ENCODE peak calls at places on chromosomes 7 and 10, in six cellular contexts. A is left lung; G is dorsolateral prefrontal cortex; S is hepatocyte; I is CD4-positive, alpha-beta memory T cell; N is CD4-positive, alpha-beta T cell. K is an unnamed sample.

GRCh38 chr7:132666076-132666775 is 90.0 kb upstream of the PLXNA4 start:
- DNase-seq in A (no peak), G (no peak), S (no peak), I (peak; percentile 27), N (no peak), K (no peak)

GRCh38 chr10:683448-684071 is 5.9 kb downstream of the DIP2C start:
- DNase-seq in A (peak; percentile 33), G (peak; percentile 71), S (peak; percentile 50), I (no peak), N (no peak), K (peak; percentile 35)

GRCh38 chr7:12229046-12229445 is 18.0 kb downstream of the TMEM106B start:
- DNase-seq in A (no peak), G (no peak), S (no peak), I (no peak), N (no peak), K (no peak)

GRCh38 chr7:106178593-106179134 is 66.6 kb upstream of the SYPL1 start:
- DNase-seq in A (no peak), G (no peak), S (peak; percentile 18), I (no peak), N (no peak), K (no peak)

GRCh38 chr7:142897691-142898090 is 12.1 kb upstream of the TRPV6 start:
- DNase-seq in A (no peak), G (no peak), S (no peak), I (no peak), N (no peak), K (no peak)

GRCh38 chr10:17059197-17059688 is 70.4 kb downstream of the CUBN start:
- DNase-seq in A (no peak), G (no peak), S (no peak), I (no peak), N (no peak), K (no peak)

GRCh38 chr10:58704226-58705200 is 191.8 kb downstream of the BICC1 start:
- DNase-seq in A (no peak), G (no peak), S (no peak), I (no peak), N (no peak), K (no peak)

GRCh38 chr10:58740620-58741369 is 228.1 kb downstream of the BICC1 start:
- DNase-seq in A (no peak), G (no peak), S (no peak), I (no peak), N (no peak), K (no peak)

GRCh38 chr10:73209705-73210104 is 37.4 kb downstream of the DNAJC9 start:
- DNase-seq in A (no peak), G (no peak), S (no peak), I (no peak), N (no peak), K (no peak)

GRCh38 chr10:131961777-131962450 is 19.8 kb downstream of the BNIP3 start:
- DNase-seq in A (no peak), G (no peak), S (no peak), I (no peak), N (no peak), K (no peak)

GRCh38 chr7:142855756-142856564 is 1.1 kb downstream of the EPHB6 start:
- DNase-seq in A (peak; percentile 79), G (no peak), S (no peak), I (no peak), N (no peak), K (no peak)

GRCh38 chr10:2980116-2980515 is 87.2 kb upstream of the PFKP start:
- DNase-seq in A (no peak), G (no peak), S (no peak), I (no peak), N (no peak), K (no peak)

GRCh38 chr10:9621216-9621615 is 1396.5 kb upstream of the CELF2 start:
- DNase-seq in A (no peak), G (no peak), S (peak; percentile 13), I (no peak), N (no peak), K (no peak)

GRCh38 chr7:108118959-108119358 is 11.2 kb downstream of the LAMB4 start:
- DNase-seq in A (no peak), G (no peak), S (no peak), I (no peak), N (no peak), K (no peak)

GRCh38 chr7:116802144-116802747 is 60.1 kb upstream of the CAPZA2 start:
- DNase-seq in A (no peak), G (no peak), S (no peak), I (no peak), N (no peak), K (no peak)

GRCh38 chr10:48792687-48793096 is 108.0 kb downstream of the WDFY4 start:
- DNase-seq in A (no peak), G (peak; percentile 38), S (no peak), I (no peak), N (no peak), K (no peak)

GRCh38 chr7:129605960-129606644 is 5.4 kb upstream of the NRF1 start:
- DNase-seq in A (no peak), G (no peak), S (no peak), I (no peak), N (no peak), K (no peak)

GRCh38 chr10:126201603-126202002 is 186.7 kb downstream of the ADAM12 start:
- DNase-seq in A (no peak), G (no peak), S (no peak), I (no peak), N (no peak), K (no peak)

GRCh38 chr7:64951250-64951848 is 39.5 kb downstream of the ZNF117 start:
- DNase-seq in A (no peak), G (no peak), S (peak; percentile 57), I (peak; percentile 42), N (no peak), K (no peak)

DNA sequence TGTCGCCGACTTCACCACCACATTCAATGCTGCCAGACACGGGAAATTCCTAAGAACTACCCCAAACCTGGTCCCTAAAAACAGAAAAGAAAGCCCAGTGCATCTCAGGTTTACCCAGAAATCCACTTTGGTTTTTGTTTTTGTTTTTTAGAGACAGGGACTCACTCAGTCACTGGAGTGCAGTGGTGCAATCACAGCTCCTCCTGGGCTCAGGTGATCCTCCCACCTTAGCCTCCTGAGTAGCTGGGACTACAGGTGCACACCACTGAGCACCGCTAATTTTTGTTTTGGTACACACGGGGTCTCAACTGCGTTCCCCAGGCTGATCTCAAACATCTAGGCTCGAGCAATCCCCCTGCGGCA is 22.8 kb downstream of the MAD1L1 start:
- DNase-seq in A (no peak), G (no peak), S (no peak), I (no peak), N (no peak), K (no peak)
- H3K27ac ChIP-seq in A (no peak overlapping the region), G (no peak overlapping the region), S (no peak overlapping the region), I (no peak overlapping the region), N (no peak overlapping the region), K (no peak overlapping the region)

GRCh38 chr7:156419782-156420181 is 220.8 kb upstream of the RNF32 start:
- DNase-seq in A (no peak), G (no peak), S (no peak), I (no peak), N (no peak), K (no peak)
- H3K27ac ChIP-seq in A (no peak overlapping the region), G (no peak overlapping the region), S (no peak overlapping the region), I (no peak overlapping the region), N (no peak overlapping the region), K (no peak overlapping the region)

DNA sequence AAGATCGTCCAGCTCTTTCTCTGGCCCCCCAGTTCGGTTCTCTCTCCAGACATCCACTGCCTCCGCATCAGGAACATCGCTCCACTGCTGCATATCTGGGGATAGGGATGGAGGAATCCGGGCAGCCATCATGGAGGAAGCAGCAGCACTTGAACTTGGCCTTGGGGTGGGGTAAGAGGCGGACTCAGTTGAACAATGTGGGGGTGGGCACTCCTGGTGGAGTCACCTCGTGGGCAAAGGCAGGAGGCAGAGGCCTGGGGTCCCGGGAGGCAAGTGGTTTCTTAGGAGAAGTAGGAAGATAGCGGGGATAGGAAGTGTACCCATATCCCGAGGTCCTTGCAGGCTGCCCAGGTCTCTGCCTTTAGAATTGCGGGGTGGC is 98.3 kb downstream of the CHST15 start:
- DNase-seq in A (peak; percentile 60), G (no peak), S (no peak), I (no peak), N (no peak), K (no peak)
- H3K27ac ChIP-seq in A (peak overlapping the region; percentile 92), G (no peak overlapping the region), S (peak overlapping the region; percentile 11), I (no peak overlapping the region), N (no peak overlapping the region), K (no peak overlapping the region)

GRCh38 chr10:110898391-110898790 is 20.6 kb downstream of the BBIP1 start:
- DNase-seq in A (no peak), G (no peak), S (no peak), I (no peak), N (no peak), K (no peak)

GRCh38 chr10:110897184-110897583 is 21.8 kb downstream of the BBIP1 start:
- DNase-seq in A (no peak), G (no peak), S (no peak), I (no peak), N (no peak), K (no peak)

GRCh38 chr10:110892602-110893001 is 20.9 kb downstream of the PDCD4 start:
- DNase-seq in A (no peak), G (no peak), S (no peak), I (no peak), N (no peak), K (no peak)

DNA sequence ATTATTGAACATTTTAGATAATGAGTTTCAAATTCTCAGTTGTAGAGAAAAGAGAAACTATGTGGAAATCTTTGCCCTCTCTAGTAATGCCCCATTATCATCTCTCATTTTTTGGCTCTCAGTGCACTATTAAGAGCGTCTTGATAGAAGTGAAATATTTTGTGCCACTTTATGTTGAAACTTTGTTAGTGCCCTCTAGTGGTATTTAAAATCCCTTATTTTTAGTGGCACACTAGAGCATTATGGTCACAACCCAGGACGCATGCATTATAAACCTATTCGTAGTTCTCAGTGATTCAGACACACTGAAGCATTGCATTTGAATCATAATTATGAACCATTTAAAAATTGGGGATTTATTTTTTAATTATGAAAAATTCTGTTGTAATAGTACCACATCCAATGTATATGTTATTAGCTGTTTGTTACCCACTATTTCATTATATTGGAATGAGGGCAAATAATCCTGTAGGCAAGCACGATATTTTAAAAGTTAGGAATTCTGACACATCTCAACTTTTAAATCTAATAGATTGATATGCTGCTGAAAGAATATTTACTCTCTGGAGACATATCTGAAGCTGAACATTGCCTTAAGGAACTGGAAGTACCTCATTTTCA is 21.9 kb downstream of the PDCD4 start:
- DNase-seq in A (no peak), G (no peak), S (peak; percentile 54), I (peak; percentile 60), N (no peak), K (no peak)
- H3K27ac ChIP-seq in A (no peak overlapping the region), G (no peak overlapping the region), S (no peak overlapping the region), I (peak overlapping the region; percentile 6), N (no peak overlapping the region), K (no peak overlapping the region)

DNA sequence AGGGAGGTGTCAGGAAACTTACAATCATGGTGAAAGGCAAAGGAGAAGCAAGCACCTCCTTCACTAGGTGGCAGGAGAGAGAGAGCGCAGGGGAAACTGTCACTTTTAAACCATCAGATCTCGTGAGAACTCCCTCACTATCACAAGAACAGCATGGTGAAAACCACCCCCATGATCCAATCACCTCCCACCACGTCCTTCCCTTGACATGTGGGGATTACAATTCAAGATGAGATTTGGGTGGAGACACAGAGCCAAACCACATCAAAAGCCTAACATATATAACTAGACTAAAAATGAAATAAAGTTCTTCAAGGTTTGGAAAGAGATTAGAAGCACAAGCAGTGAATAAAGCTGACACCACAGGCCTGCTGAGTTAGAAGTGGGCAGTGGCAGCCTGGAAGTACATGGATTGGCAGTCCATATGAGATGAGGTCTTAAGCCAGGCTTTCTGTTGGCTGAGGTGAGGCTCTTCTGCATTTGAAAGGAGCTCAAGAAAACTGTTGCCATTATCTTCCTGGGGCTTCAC is 96.4 kb upstream of the MDFIC start:
- DNase-seq in A (no peak), G (no peak), S (no peak), I (peak; percentile 18), N (no peak), K (no peak)
- H3K27ac ChIP-seq in A (no peak overlapping the region), G (no peak overlapping the region), S (no peak overlapping the region), I (no peak overlapping the region), N (no peak overlapping the region), K (no peak overlapping the region)